ENCODE peak calls at places on chromosomes 3 and 15, in seven cellular contexts. W is cardiac fibroblast; C is activated naive CD8-positive, alpha-beta T cell treated with anti-CD3 and anti-CD28 coated beads, Interleukin-2, amount 50 U/mL, for 24 hours; S is smooth muscle cell of the brain vasculature; J is stimulated activated CD4-positive, alpha-beta T cell treated with anti-CD3 and anti-CD28 coated beads, Interleukin-4, amount 100 ng/mL, for 48 hours; H is EH; K is IMR-90. D is an unnamed sample.

GRCh38 chr3:90015688-90016356 is 908.4 kb downstream of the EPHA3 start:
- DNase-seq in W (peak), C (no peak), S (peak), J (no peak), H (no peak), K (peak), D (no peak)

GRCh38 chr3:161293381-161293780 is 72.3 kb downstream of the NMD3 start:
- DNase-seq in W (no peak), C (no peak), S (no peak), J (no peak), H (no peak), K (no peak), D (no peak)

GRCh38 chr3:30805695-30806094 is 88.8 kb downstream of the GADL1 start:
- DNase-seq in W (no peak), C (no peak), S (no peak), J (no peak), H (no peak), K (no peak), D (no peak)

GRCh38 chr15:90818251-90819210 is 49.9 kb upstream of the FURIN start:
- DNase-seq in W (no peak), C (peak), S (no peak), J (no peak), H (no peak), K (no peak), D (no peak)

GRCh38 chr3:119257654-119258410 is 17.2 kb upstream of the B4GALT4 start:
- DNase-seq in W (peak), C (no peak), S (no peak), J (no peak), H (peak), K (peak), D (no peak)

GRCh38 chr15:75884041-75884440 is 19.6 kb upstream of the FBXO22 start:
- DNase-seq in W (peak), C (no peak), S (no peak), J (no peak), H (peak), K (peak), D (no peak)

GRCh38 chr3:49276475-49277356 is at the start of gene C3orf62:
- DNase-seq in W (peak), C (peak), S (peak), J (peak), H (peak), K (peak), D (peak)

GRCh38 chr3:129023909-129024308 is 22.8 kb downstream of the EFCC1 start:
- DNase-seq in W (no peak), C (no peak), S (no peak), J (no peak), H (peak), K (peak), D (no peak)

GRCh38 chr3:124217542-124217941 is 225.6 kb upstream of the ROPN1 start:
- DNase-seq in W (peak), C (peak), S (peak), J (peak), H (peak), K (peak), D (no peak)

GRCh38 chr3:134722899-134723484 is 72.1 kb upstream of the EPHB1 start:
- DNase-seq in W (no peak), C (no peak), S (no peak), J (no peak), H (no peak), K (no peak), D (no peak)